ENCODE peak calls at places on chromosomes 6 and 20, in seven cellular contexts. Z is H1, E is adrenal gland, R is HCT116, G is mesenchymal stem cell, H is lower lobe of right lung, K is OCI-LY7. X is an unnamed sample. For H3K4me1, the result is how much of the 10 kb centered on the place peaks cover.

GRCh38 chr6:903746-904145 is 210.8 kb upstream of the EXOC2 start:
- DNase-seq in Z (no peak), E (no peak), R (no peak), G (no peak), H (no peak), K (no peak), X (no peak)

GRCh38 chr20:19974621-19975435 is 42.3 kb upstream of the NAA20 start:
- DNase-seq in Z (peak), E (peak), R (no peak), G (peak), H (peak), K (no peak), X (peak)

GRCh38 chr6:166464418-166465400 is 82.0 kb upstream of the MPC1 start:
- DNase-seq in Z (no peak), E (no peak), R (no peak), G (no peak), H (no peak), K (no peak), X (no peak)

GRCh38 chr20:309841-310644 is 12.7 kb downstream of the ZCCHC3 start:
- DNase-seq in Z (peak), E (peak), R (no peak), G (peak), H (peak), K (peak), X (no peak)

GRCh38 chr6:110748458-110748857 is 66.8 kb downstream of the CDK19 start:
- DNase-seq in Z (no peak), E (no peak), R (no peak), G (no peak), H (no peak), K (no peak), X (no peak)

GRCh38 chr20:61571221-61571620 is 319.2 kb downstream of the CDH4 start:
- DNase-seq in Z (no peak), E (no peak), R (no peak), G (no peak), H (peak), K (no peak), X (no peak)

GRCh38 chr6:73234732-73235131 is 9.4 kb upstream of the KHDC1L start:
- DNase-seq in Z (no peak), E (no peak), R (no peak), G (peak), H (no peak), K (no peak), X (peak)

GRCh38 chr6:35945650-35946025 is 24.7 kb upstream of the SRPK1 start:
- DNase-seq in Z (no peak), E (no peak), R (no peak), G (no peak), H (no peak), K (no peak), X (no peak)

GRCh38 chr20:58557713-58558335 is 42.6 kb upstream of the APCDD1L start:
- DNase-seq in Z (no peak), E (no peak), R (no peak), G (no peak), H (no peak), K (no peak), X (peak)

GRCh38 chr20:391041-391711 is 10.6 kb downstream of the TRIB3 start:
- DNase-seq in Z (no peak), E (no peak), R (no peak), G (no peak), H (no peak), K (no peak), X (no peak)

GRCh38 chr6:169592558-169592957 is 109.3 kb downstream of the WDR27 start:
- DNase-seq in Z (no peak), E (no peak), R (no peak), G (peak), H (no peak), K (no peak), X (peak)

GRCh38 chr6:5550631-5551030 is 289.3 kb downstream of the FARS2 start:
- DNase-seq in Z (no peak), E (no peak), R (no peak), G (no peak), H (no peak), K (no peak), X (no peak)

GRCh38 chr6:144066745-144067484 is 28.5 kb downstream of the SF3B5 start:
- DNase-seq in Z (no peak), E (no peak), R (no peak), G (no peak), H (no peak), K (no peak), X (no peak)

GRCh38 chr6:15551798-15552197 is 111.0 kb downstream of the DTNBP1 start:
- DNase-seq in Z (no peak), E (no peak), R (no peak), G (peak), H (no peak), K (peak), X (no peak)

GRCh38 chr6:44176130-44176934 is 17.7 kb downstream of the CAPN11 start:
- DNase-seq in Z (no peak), E (no peak), R (no peak), G (no peak), H (peak), K (no peak), X (no peak)

GRCh38 chr6:166777096-166777630 is 150.1 kb upstream of the RPS6KA2 start:
- DNase-seq in Z (peak), E (no peak), R (no peak), G (no peak), H (no peak), K (peak), X (no peak)

GRCh38 chr6:136752554-136752953 is 39.7 kb downstream of the MAP3K5 start:
- DNase-seq in Z (no peak), E (no peak), R (no peak), G (no peak), H (peak), K (no peak), X (no peak)

GRCh38 chr6:30350519-30350918 is 5.6 kb downstream of the RPP21 start:
- DNase-seq in Z (no peak), E (no peak), R (no peak), G (no peak), H (no peak), K (no peak), X (no peak)

GRCh38 chr20:63850689-63851547 is 10.4 kb upstream of the ABHD16B start:
- DNase-seq in Z (no peak), E (no peak), R (no peak), G (no peak), H (no peak), K (no peak), X (no peak)

GRCh38 chr6:157981132-157981394 is 600 bp upstream of the SYNJ2 start:
- DNase-seq in Z (no peak), E (no peak), R (no peak), G (no peak), H (no peak), K (no peak), X (no peak)

GRCh38 chr6:161073940-161074339 is 82.4 kb downstream of the MAP3K4 start:
- DNase-seq in Z (no peak), E (no peak), R (no peak), G (no peak), H (no peak), K (no peak), X (no peak)

GRCh38 chr20:19750907-19751636 is 7.0 kb upstream of the RIN2 start:
- DNase-seq in Z (no peak), E (no peak), R (no peak), G (no peak), H (no peak), K (no peak), X (no peak)

GRCh38 chr20:37233471-37234253 is 28.0 kb downstream of the GHRH start:
- DNase-seq in Z (no peak), E (no peak), R (no peak), G (no peak), H (no peak), K (no peak), X (no peak)

GRCh38 chr6:85961746-85962145 is 319.1 kb upstream of the SYNCRIP start:
- DNase-seq in Z (no peak), E (no peak), R (no peak), G (no peak), H (no peak), K (no peak), X (no peak)

GRCh38 chr20:20363449-20364015 is 4.4 kb upstream of the INSM1 start:
- DNase-seq in Z (peak), E (no peak), R (no peak), G (no peak), H (no peak), K (no peak), X (no peak)

GRCh38 chr20:10280016-10280908 is 61.6 kb downstream of the SNAP25 start:
- DNase-seq in Z (no peak), E (no peak), R (no peak), G (no peak), H (no peak), K (no peak), X (no peak)

GRCh38 chr20:17281478-17281877 is 54.6 kb downstream of the PCSK2 start:
- DNase-seq in Z (peak), E (peak), R (peak), G (no peak), H (no peak), K (peak), X (peak)

GRCh38 chr20:53284141-53285055 is 309.2 kb downstream of the ZNF217 start:
- DNase-seq in Z (no peak), E (no peak), R (no peak), G (no peak), H (no peak), K (no peak), X (no peak)

GRCh38 chr6:31395832-31396231 is 7.6 kb upstream of the MICA start:
- DNase-seq in Z (no peak), E (no peak), R (no peak), G (no peak), H (no peak), K (no peak), X (no peak)

GRCh38 chr6:143536461-143536865 is 24.9 kb upstream of the FUCA2 start:
- DNase-seq in Z (peak), E (peak), R (no peak), G (peak), H (peak), K (peak), X (peak)

GRCh38 chr6:11188161-11188915 is 44.1 kb downstream of the NEDD9 start:
- DNase-seq in Z (no peak), E (no peak), R (no peak), G (no peak), H (no peak), K (no peak), X (peak)

GRCh38 chr20:47558295-47558694 is 56.6 kb downstream of the NCOA3 start:
- DNase-seq in Z (no peak), E (no peak), R (no peak), G (no peak), H (no peak), K (no peak), X (no peak)

GRCh38 chr6:132404736-132405135 is 3.5 kb upstream of the MOXD1 start:
- DNase-seq in Z (no peak), E (no peak), R (no peak), G (no peak), H (no peak), K (no peak), X (peak)

GRCh38 chr6:83119742-83120300 is 52.4 kb downstream of the DOP1A start:
- DNase-seq in Z (no peak), E (no peak), R (no peak), G (no peak), H (no peak), K (no peak), X (peak)

GRCh38 chr6:20802596-20802995 is 268.3 kb downstream of the CDKAL1 start:
- DNase-seq in Z (no peak), E (no peak), R (no peak), G (no peak), H (no peak), K (no peak), X (no peak)

GRCh38 chr6:28988536-28989415 is 16.3 kb downstream of the ZNF311 start:
- DNase-seq in Z (peak), E (peak), R (peak), G (peak), H (peak), K (no peak), X (no peak)

GRCh38 chr6:44537306-44538049 is 150.0 kb downstream of the CDC5L start:
- DNase-seq in Z (peak), E (no peak), R (no peak), G (no peak), H (no peak), K (no peak), X (no peak)

GRCh38 chr20:43028470-43028869 is 161.2 kb downstream of the PTPRT start:
- DNase-seq in Z (no peak), E (no peak), R (no peak), G (no peak), H (no peak), K (no peak), X (no peak)

DNA sequence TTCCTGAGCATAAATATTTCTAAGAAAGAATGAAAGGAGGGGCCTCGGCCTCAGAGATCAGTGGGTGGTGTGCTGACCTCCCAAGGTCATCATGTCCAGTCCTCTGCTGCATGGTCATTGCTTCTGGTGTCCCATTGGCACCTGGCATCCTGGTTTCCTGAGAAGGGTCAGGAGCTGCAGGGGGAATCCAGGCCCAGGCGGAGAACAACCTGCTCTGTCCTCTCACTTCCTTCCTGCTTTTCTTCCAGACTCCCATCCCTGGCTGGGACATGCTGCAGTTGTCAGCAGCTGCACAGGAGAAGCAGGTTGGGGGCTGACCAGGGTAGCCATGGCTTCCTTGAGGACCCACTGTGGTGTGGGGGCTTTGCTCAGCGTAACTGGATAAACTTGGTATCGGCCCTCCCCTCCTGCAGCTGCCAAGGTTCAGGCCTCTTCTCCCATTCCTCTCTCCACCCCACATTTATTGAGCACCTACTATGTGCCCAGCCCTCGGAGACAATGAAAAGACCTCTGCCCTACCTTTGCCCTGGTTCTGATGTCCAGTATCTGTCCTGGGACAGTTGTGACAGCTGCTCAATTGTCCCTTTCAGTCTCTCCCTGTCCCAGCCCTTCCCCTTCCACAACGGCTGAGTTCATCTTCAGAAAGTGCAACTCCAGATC is 155.2 kb downstream of the CEBPB start:
- DNase-seq in Z (no peak), E (no peak), R (no peak), G (no peak), H (no peak), K (no peak), X (no peak)
- H3K4me1 ChIP-seq in Z (under half), E (under half), R (under half), G (under half), H (half or more), K (under half), X (under half)

GRCh38 chr6:3585320-3585935 is 128.6 kb upstream of the SLC22A23 start:
- DNase-seq in Z (no peak), E (no peak), R (no peak), G (peak), H (no peak), K (no peak), X (peak)

GRCh38 chr6:3587660-3588059 is 130.8 kb upstream of the SLC22A23 start:
- DNase-seq in Z (no peak), E (no peak), R (no peak), G (no peak), H (no peak), K (no peak), X (no peak)

GRCh38 chr6:3581469-3581868 is 124.6 kb upstream of the SLC22A23 start:
- DNase-seq in Z (no peak), E (no peak), R (no peak), G (no peak), H (no peak), K (no peak), X (no peak)

GRCh38 chr6:3579652-3580051 is 122.8 kb upstream of the SLC22A23 start:
- DNase-seq in Z (no peak), E (no peak), R (no peak), G (no peak), H (no peak), K (no peak), X (no peak)

GRCh38 chr6:3584611-3585010 is 127.8 kb upstream of the SLC22A23 start:
- DNase-seq in Z (no peak), E (no peak), R (no peak), G (no peak), H (no peak), K (no peak), X (peak)
- H3K4me1 ChIP-seq in Z (under half), E (under half), R (under half), G (under half), H (under half), K (under half), X (under half)

GRCh38 chr20:33667245-33668086 is 723 bp downstream of the ACTL10 start:
- DNase-seq in Z (no peak), E (peak), R (no peak), G (no peak), H (peak), K (peak), X (peak)
- H3K4me1 ChIP-seq in Z (under half), E (under half), R (under half), G (half or more), H (half or more), K (half or more), X (under half)

GRCh38 chr20:22993823-22994222 is 41.3 kb upstream of the SSTR4 start:
- DNase-seq in Z (no peak), E (no peak), R (no peak), G (no peak), H (no peak), K (no peak), X (no peak)
- H3K4me1 ChIP-seq in Z (under half), E (under half), R (under half), G (under half), H (under half), K (under half), X (under half)

GRCh38 chr6:108795814-108796213 is 52.4 kb upstream of the ARMC2 start:
- DNase-seq in Z (no peak), E (no peak), R (no peak), G (no peak), H (no peak), K (no peak), X (no peak)
- H3K4me1 ChIP-seq in Z (under half), E (under half), R (under half), G (under half), H (under half), K (under half), X (under half)

GRCh38 chr6:162178266-162178665 is 549.3 kb downstream of the PRKN start:
- DNase-seq in Z (no peak), E (no peak), R (no peak), G (no peak), H (no peak), K (no peak), X (no peak)

GRCh38 chr6:162181741-162182401 is 545.7 kb downstream of the PRKN start:
- DNase-seq in Z (no peak), E (no peak), R (no peak), G (no peak), H (no peak), K (no peak), X (no peak)

GRCh38 chr6:162177733-162178132 is 549.8 kb downstream of the PRKN start:
- DNase-seq in Z (no peak), E (peak), R (no peak), G (no peak), H (no peak), K (no peak), X (no peak)

GRCh38 chr6:162178666-162179065 is 548.9 kb downstream of the PRKN start:
- DNase-seq in Z (no peak), E (no peak), R (no peak), G (no peak), H (no peak), K (no peak), X (no peak)

GRCh38 chr6:162179196-162179951 is 548.2 kb downstream of the PRKN start:
- DNase-seq in Z (no peak), E (no peak), R (no peak), G (no peak), H (no peak), K (no peak), X (no peak)
- H3K4me1 ChIP-seq in Z (under half), E (under half), R (under half), G (under half), H (under half), K (under half), X (under half)

DNA sequence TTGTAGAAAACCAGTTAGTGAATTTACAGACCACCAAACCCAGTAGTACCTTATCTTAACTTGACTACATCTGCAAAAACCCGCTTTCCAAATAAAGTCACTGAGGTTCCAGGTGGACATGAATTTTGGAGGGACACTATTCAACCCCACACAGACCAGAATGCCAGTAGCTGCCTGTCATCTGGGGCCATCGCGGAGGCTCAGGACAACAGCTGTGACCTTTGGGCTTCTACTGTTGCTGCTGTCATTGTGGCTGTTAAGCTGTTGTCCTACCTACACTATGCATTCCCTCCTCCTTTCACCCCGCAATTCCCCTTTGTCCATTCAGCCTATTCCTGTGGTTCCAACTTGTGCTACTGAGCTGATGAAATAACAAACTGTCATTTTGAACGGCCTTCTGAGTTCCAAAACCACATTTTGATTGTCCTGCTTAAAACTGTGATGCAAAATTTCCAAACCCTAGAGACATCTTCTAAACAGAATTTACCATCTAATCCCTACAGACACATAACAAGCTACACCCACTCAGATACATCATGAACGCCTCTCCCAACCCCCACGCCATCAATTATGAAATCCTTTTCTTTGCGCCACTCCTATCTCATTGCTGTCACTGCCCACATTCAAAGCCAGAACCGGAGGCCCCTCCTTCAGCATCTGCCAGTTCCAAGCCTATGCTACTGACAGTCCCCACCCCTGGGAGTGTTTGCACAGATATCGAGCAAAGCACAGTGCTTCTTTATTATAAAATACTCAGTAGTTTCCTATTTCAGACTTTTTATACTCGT is 125.0 kb downstream of the C6orf118 start:
- DNase-seq in Z (no peak), E (no peak), R (no peak), G (no peak), H (no peak), K (no peak), X (no peak)
- H3K4me1 ChIP-seq in Z (under half), E (under half), R (under half), G (under half), H (under half), K (under half), X (under half)

GRCh38 chr6:41646026-41646795 is 7.9 kb downstream of the MDFI start:
- DNase-seq in Z (no peak), E (no peak), R (no peak), G (no peak), H (peak), K (no peak), X (no peak)

GRCh38 chr6:41645007-41645618 is 6.8 kb downstream of the MDFI start:
- DNase-seq in Z (peak), E (no peak), R (no peak), G (no peak), H (peak), K (no peak), X (no peak)

GRCh38 chr6:41643899-41644269 is 5.6 kb downstream of the MDFI start:
- DNase-seq in Z (no peak), E (no peak), R (no peak), G (no peak), H (peak), K (no peak), X (no peak)

GRCh38 chr6:41642960-41643898 is 5.0 kb downstream of the MDFI start:
- DNase-seq in Z (no peak), E (no peak), R (no peak), G (no peak), H (peak), K (no peak), X (no peak)

GRCh38 chr6:41644297-41644879 is 6.1 kb downstream of the MDFI start:
- DNase-seq in Z (peak), E (no peak), R (no peak), G (no peak), H (peak), K (no peak), X (no peak)
- H3K4me1 ChIP-seq in Z (under half), E (under half), R (under half), G (half or more), H (under half), K (under half), X (under half)

X was measured in PC-3.